ENCODE peak calls at places on chromosome 15, in ten cellular contexts. U, M, L, C, P, D, A, K, N and O are unnamed samples. For H3K9me3, the result is how much of the 10 kb centered on the place peaks cover.

GRCh38 chr15:32763295-32763694 is 45.5 kb downstream of the GREM1 start:
- DNase-seq in K (no peak), U (no peak), D (no peak), M (no peak), P (no peak), L (no peak), A (no peak), C (no peak), N (no peak), O (no peak)

GRCh38 chr15:81002254-81003022 is 1.7 kb downstream of the TLNRD1 start:
- DNase-seq in M (no peak), N (no peak), L (peak), A (peak), K (peak), C (no peak), P (no peak), U (peak), D (peak), O (peak)

GRCh38 chr15:94970096-94970495 is 738.7 kb downstream of the MCTP2 start:
- DNase-seq in P (no peak), U (no peak), D (no peak), K (no peak), A (no peak), C (no peak), L (no peak), M (no peak), N (no peak), O (no peak)

GRCh38 chr15:48981941-48982340 is 18.2 kb upstream of the SHC4 start:
- DNase-seq in D (no peak), N (no peak), C (no peak), P (no peak), L (no peak), U (no peak), A (no peak), M (no peak), K (no peak), O (no peak)

GRCh38 chr15:45088801-45089711 is 24.9 kb downstream of the DUOX2 start:
- DNase-seq in D (no peak), L (no peak), M (no peak), N (no peak), P (no peak), A (no peak), K (no peak), C (no peak), U (no peak), O (no peak)

GRCh38 chr15:95875141-95875643 is 455.3 kb upstream of the NR2F2 start:
- DNase-seq in U (no peak), P (no peak), D (no peak), A (peak), C (no peak), N (no peak), K (peak), L (no peak), M (peak), O (no peak)

GRCh38 chr15:75022808-75023193 is 589 bp upstream of the PPCDC start:
- DNase-seq in U (no peak), L (no peak), M (no peak), D (no peak), N (no peak), P (no peak), C (no peak), K (no peak), A (no peak), O (no peak)

GRCh38 chr15:36501063-36501678 is 78.3 kb upstream of the CDIN1 start:
- DNase-seq in C (peak), A (no peak), D (peak), U (peak), M (peak), L (no peak), P (no peak), N (no peak), K (peak), O (no peak)

GRCh38 chr15:80801891-80802680 is 22.9 kb downstream of the CEMIP start:
- DNase-seq in L (no peak), A (no peak), P (no peak), D (no peak), C (no peak), K (peak), U (no peak), N (no peak), M (peak), O (no peak)

GRCh38 chr15:65055201-65055870 is 10.1 kb downstream of the SLC51B start:
- DNase-seq in A (no peak), U (no peak), C (no peak), L (no peak), M (peak), D (no peak), K (no peak), N (no peak), P (no peak), O (no peak)

GRCh38 chr15:76312540-76313174 is 1.4 kb upstream of the ETFA start:
- DNase-seq in D (no peak), K (no peak), L (no peak), A (no peak), U (no peak), P (no peak), M (no peak), C (no peak), N (no peak), O (no peak)

GRCh38 chr15:69930754-69931153 is 167.0 kb downstream of the TLE3 start:
- DNase-seq in U (no peak), L (no peak), K (no peak), P (peak), D (no peak), C (no peak), M (no peak), N (no peak), A (no peak), O (no peak)

GRCh38 chr15:38819343-38819858 is 254.8 kb upstream of the RASGRP1 start:
- DNase-seq in N (no peak), D (no peak), M (no peak), C (no peak), K (no peak), L (no peak), A (no peak), P (no peak), U (peak), O (no peak)

GRCh38 chr15:59522988-59523461 is 85.0 kb downstream of the FAM81A start:
- DNase-seq in D (no peak), M (no peak), N (peak), P (no peak), U (no peak), C (peak), A (no peak), L (peak), K (no peak), O (no peak)

GRCh38 chr15:31483924-31484368 is 157.3 kb downstream of the KLF13 start:
- DNase-seq in C (no peak), D (no peak), A (no peak), N (peak), P (no peak), U (no peak), L (peak), K (no peak), M (peak), O (no peak)

GRCh38 chr15:66698971-66699370 is 3.1 kb upstream of the SMAD6 start:
- DNase-seq in A (no peak), P (no peak), M (no peak), L (no peak), U (peak), D (no peak), C (no peak), K (no peak), N (no peak), O (no peak)

GRCh38 chr15:26235148-26235769 is 372.1 kb upstream of the ATP10A start:
- DNase-seq in D (no peak), P (no peak), N (no peak), L (peak), K (no peak), U (peak), M (no peak), A (no peak), C (no peak), O (no peak)

GRCh38 chr15:53791616-53792015 is 32.2 kb upstream of the WDR72 start:
- DNase-seq in U (no peak), C (no peak), K (no peak), L (no peak), P (no peak), D (peak), M (no peak), N (no peak), A (peak), O (no peak)

GRCh38 chr15:66876731-66877545 is 174.9 kb downstream of the SMAD6 start:
- DNase-seq in C (no peak), M (no peak), D (no peak), U (no peak), P (peak), L (peak), K (no peak), N (no peak), A (no peak), O (no peak)

GRCh38 chr15:64634576-64635485 is 140.6 kb downstream of the RBPMS2 start:
- DNase-seq in N (peak), U (peak), M (no peak), C (no peak), L (peak), K (peak), D (no peak), A (no peak), P (no peak), O (no peak)

GRCh38 chr15:74780523-74780982 is 1.3 kb upstream of the CSK start:
- DNase-seq in C (no peak), L (no peak), A (no peak), K (no peak), D (no peak), N (no peak), M (no peak), U (no peak), P (no peak), O (no peak)

GRCh38 chr15:66027268-66027806 is 158.0 kb downstream of the RAB11A start:
- DNase-seq in C (no peak), D (no peak), L (no peak), M (no peak), A (no peak), K (no peak), U (no peak), P (no peak), N (no peak), O (no peak)

GRCh38 chr15:65660927-65661326 is 39.2 kb downstream of the SLC24A1 start:
- DNase-seq in N (no peak), D (no peak), C (no peak), L (no peak), M (no peak), P (no peak), A (no peak), K (no peak), U (no peak), O (no peak)

DNA sequence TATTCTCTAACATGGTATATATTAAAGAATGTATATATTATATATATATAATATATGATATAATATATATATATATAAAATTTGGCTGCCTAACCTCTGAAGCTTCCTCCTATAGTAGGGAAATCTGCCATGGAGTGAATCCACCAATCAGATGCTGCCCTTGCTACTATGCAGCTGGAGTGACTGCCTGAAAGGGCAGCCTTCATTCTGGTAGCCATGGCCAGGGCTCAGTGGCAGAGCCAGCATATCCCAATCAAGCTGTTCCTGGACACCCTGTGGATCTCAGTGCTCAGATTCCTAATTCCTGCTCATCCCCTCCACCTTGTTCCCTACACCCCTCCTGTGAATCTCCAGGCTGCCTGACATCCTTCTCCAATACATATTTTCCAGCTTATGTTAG is 2.2 kb upstream of the SH3GL3 start:
- DNase-seq in P (no peak), L (no peak), U (no peak), A (no peak), K (no peak), M (no peak), C (no peak), D (no peak), N (no peak), O (no peak)
- H3K9me3 ChIP-seq in P (under half), L (under half), U (under half), A (under half), K (under half), M (under half), C (under half), D (under half), N (under half), O (under half)

GRCh38 chr15:84968301-84968700 is 13.4 kb upstream of the PDE8A start:
- DNase-seq in U (no peak), L (no peak), A (no peak), D (no peak), N (no peak), P (no peak), C (no peak), K (no peak), M (no peak), O (no peak)

GRCh38 chr15:84969257-84969656 is 12.4 kb upstream of the PDE8A start:
- DNase-seq in K (no peak), D (no peak), P (no peak), U (no peak), N (no peak), M (no peak), L (no peak), A (no peak), C (no peak), O (no peak)

GRCh38 chr15:84962975-84963374 is 18.7 kb upstream of the PDE8A start:
- DNase-seq in L (no peak), D (no peak), K (no peak), A (no peak), M (no peak), N (no peak), P (no peak), U (no peak), C (no peak), O (no peak)

GRCh38 chr15:84970832-84971231 is 10.8 kb upstream of the PDE8A start:
- DNase-seq in N (no peak), K (no peak), U (no peak), M (no peak), A (no peak), L (no peak), P (no peak), D (no peak), C (no peak), O (no peak)

GRCh38 chr15:84967380-84967779 is 14.3 kb upstream of the PDE8A start:
- DNase-seq in L (no peak), C (no peak), P (no peak), M (no peak), D (no peak), K (no peak), N (no peak), A (no peak), U (no peak), O (peak)
- TF ChIP-seq CTCF in L (no peak), C (no peak), P (no peak), M (no peak), D (no peak), K (no peak), N (no peak), A (no peak), U (no peak), O (no peak)

DNA sequence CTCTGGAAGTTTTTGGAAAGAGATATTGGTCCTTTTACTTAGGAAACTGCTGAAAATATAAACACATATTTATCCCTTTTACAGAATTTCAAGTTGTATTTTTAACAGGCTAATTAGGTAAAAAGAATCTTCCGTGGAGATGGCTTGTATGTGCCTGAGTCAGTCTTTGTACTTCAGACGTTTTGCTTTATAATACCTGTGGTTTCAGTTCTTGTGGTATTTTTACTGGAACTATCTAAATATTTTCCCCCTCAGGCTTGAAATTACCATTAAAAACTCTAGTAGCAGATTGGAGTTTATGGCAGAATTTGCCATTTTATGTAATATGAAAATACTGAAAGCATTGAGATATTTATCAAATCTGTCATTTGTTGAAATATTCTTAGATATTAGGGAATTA is 151.6 kb upstream of the CGNL1 start:
- DNase-seq in K (no peak), U (no peak), M (no peak), N (no peak), L (no peak), D (no peak), C (no peak), P (no peak), A (no peak), O (no peak)
- H3K27ac ChIP-seq in K (no peak), U (peak), M (no peak), N (no peak), L (no peak), D (no peak), C (no peak), P (no peak), A (no peak), O (peak)

DNA sequence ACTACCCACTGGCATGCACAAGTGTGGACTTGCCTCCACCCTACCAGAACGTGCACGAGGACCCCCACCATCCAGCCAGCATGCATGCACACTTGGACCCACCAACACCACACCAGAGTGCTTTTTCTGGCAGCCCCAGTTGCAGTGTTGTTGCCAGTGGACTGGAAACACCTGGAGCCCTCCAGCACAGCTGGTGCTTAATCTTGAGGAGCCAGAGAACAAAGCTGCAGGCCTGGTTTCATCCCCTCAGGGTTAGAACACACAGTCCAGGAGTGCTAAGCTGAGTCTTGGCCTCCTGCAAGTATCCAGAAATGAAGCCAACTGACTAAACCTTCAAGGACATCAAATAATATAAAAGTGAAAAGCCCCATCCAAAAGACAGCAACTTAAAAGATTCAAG is 888.0 kb downstream of the NTRK3 start:
- DNase-seq in K (no peak), C (no peak), M (no peak), U (no peak), N (no peak), P (no peak), A (no peak), D (no peak), L (no peak), O (no peak)
- H3K9me3 ChIP-seq in K (under half), C (under half), M (under half), U (under half), N (under half), P (under half), A (under half), D (under half), L (under half), O (under half)

GRCh38 chr15:43376017-43376705 is 5.3 kb downstream of the TUBGCP4 start:
- DNase-seq in P (no peak), D (peak), M (no peak), L (peak), A (no peak), N (peak), C (peak), K (no peak), U (peak), O (no peak)
- TF ChIP-seq CTCF in P (peak), D (peak), M (peak), L (peak), A (peak), N (peak), C (peak), K (peak), U (peak), O (peak)

GRCh38 chr15:58506064-58506490 is 74.3 kb downstream of the LIPC start:
- DNase-seq in P (no peak), D (no peak), M (no peak), L (no peak), A (no peak), C (no peak), N (no peak), K (no peak), U (no peak), O (no peak)
- H3K27ac ChIP-seq in P (no peak), D (no peak), M (no peak), L (no peak), A (no peak), C (no peak), N (no peak), K (no peak), U (no peak), O (no peak)

GRCh38 chr15:72483279-72483678 is 9.1 kb downstream of the ARIH1 start:
- DNase-seq in A (no peak), C (no peak), U (no peak), L (no peak), P (no peak), D (no peak), M (no peak), N (no peak), K (no peak), O (no peak)
- H3K9me3 ChIP-seq in A (under half), C (under half), U (under half), L (under half), P (under half), D (under half), M (under half), N (under half), K (under half), O (under half)

GRCh38 chr15:91142097-91142744 is 42.2 kb downstream of the SV2B start:
- DNase-seq in C (peak), K (no peak), A (no peak), P (no peak), D (no peak), U (peak), M (no peak), L (no peak), N (no peak), O (no peak)
- TF ChIP-seq CTCF in C (peak), K (peak), A (no peak), P (no peak), D (peak), U (peak), M (no peak), L (peak), N (peak), O (no peak)

GRCh38 chr15:68682906-68683490 is 104.2 kb downstream of the CORO2B start:
- DNase-seq in U (no peak), M (peak), K (no peak), D (no peak), L (no peak), N (no peak), A (no peak), C (no peak), P (no peak), O (no peak)
- H3K27ac ChIP-seq in U (no peak), M (no peak), K (no peak), D (no peak), L (no peak), N (no peak), A (no peak), C (no peak), P (no peak), O (no peak)